ENCODE peak calls at places on chromosomes 13 and 19, in eight cellular contexts. X is GM06990, S is progenitor cell of endocrine pancreas, W is osteocyte, T is lung, Q is uterus, L is adrenal gland, C is astrocyte of the cerebellum. P is an unnamed sample.

GRCh38 chr19:11152318-11153062 is 3.1 kb downstream of the SPC24 start:
- DNase-seq in Q (peak), C (no peak), T (peak), W (no peak), S (no peak), L (peak), X (no peak), P (no peak)

GRCh38 chr13:23928985-23929384 is 31.7 kb upstream of the C1QTNF9B start:
- DNase-seq in L (no peak), T (no peak), W (no peak), C (peak), X (no peak), Q (no peak), S (no peak), P (no peak)

GRCh38 chr13:43878897-43879322 is 630 bp downstream of the CCDC122 start:
- DNase-seq in X (peak), L (peak), S (no peak), C (peak), W (peak), Q (peak), T (peak), P (no peak)

GRCh38 chr13:52925221-52925620 is 76.8 kb upstream of the PCDH8 start:
- DNase-seq in L (no peak), X (no peak), Q (no peak), C (no peak), S (no peak), W (no peak), T (no peak), P (no peak)

GRCh38 chr13:51614350-51614786 is 30.1 kb downstream of the WDFY2 start:
- DNase-seq in C (no peak), T (no peak), L (peak), W (no peak), Q (peak), S (no peak), X (peak), P (peak)

GRCh38 chr13:39935155-39935554 is 279.7 kb downstream of the COG6 start:
- DNase-seq in T (no peak), X (no peak), C (no peak), Q (no peak), L (no peak), W (no peak), S (no peak), P (no peak)

GRCh38 chr13:30619731-30620130 is 2.0 kb downstream of the USPL1 start:
- DNase-seq in S (no peak), W (no peak), X (no peak), L (no peak), T (no peak), C (no peak), Q (no peak), P (no peak)

GRCh38 chr19:39802958-39803357 is 24.3 kb downstream of the LEUTX start:
- DNase-seq in W (no peak), S (no peak), L (no peak), X (no peak), T (no peak), C (no peak), Q (no peak), P (no peak)

GRCh38 chr19:45906221-45906620 is 3.8 kb upstream of the MYPOP start:
- DNase-seq in Q (no peak), T (no peak), W (no peak), X (no peak), C (no peak), S (no peak), L (no peak), P (no peak)

GRCh38 chr19:19064811-19065745 is 1.3 kb downstream of the SLC25A42 start:
- DNase-seq in W (no peak), S (no peak), Q (no peak), T (no peak), X (peak), C (no peak), L (no peak), P (peak)

GRCh38 chr13:51249767-51250741 is 27.9 kb downstream of the FAM124A start:
- DNase-seq in Q (no peak), S (no peak), W (no peak), X (no peak), C (no peak), L (no peak), T (no peak), P (no peak)

GRCh38 chr19:34988119-34988518 is 12.0 kb upstream of the GRAMD1A start:
- DNase-seq in T (no peak), L (no peak), W (no peak), Q (no peak), C (no peak), S (no peak), X (no peak), P (no peak)

GRCh38 chr13:18993884-18994660 is 187.6 kb downstream of the TUBA3C start:
- DNase-seq in C (no peak), W (no peak), X (no peak), Q (no peak), T (no peak), L (no peak), S (no peak), P (no peak)

GRCh38 chr13:102392810-102393209 is 9.0 kb downstream of the FGF14 start:
- DNase-seq in X (no peak), L (no peak), T (no peak), Q (no peak), W (no peak), C (no peak), S (no peak), P (no peak)

GRCh38 chr19:18464646-18465045 is 26.7 kb upstream of the ISYNA1 start:
- DNase-seq in S (no peak), C (peak), T (peak), X (no peak), W (no peak), L (peak), Q (peak), P (no peak)

GRCh38 chr13:88068975-88069374 is 397.8 kb downstream of the SLITRK5 start:
- DNase-seq in T (no peak), C (no peak), X (no peak), W (no peak), S (no peak), L (no peak), Q (no peak), P (no peak)

GRCh38 chr19:9913237-9914000 is 22.9 kb downstream of the OLFM2 start:
- DNase-seq in X (no peak), S (no peak), C (no peak), Q (no peak), L (peak), T (no peak), W (no peak), P (no peak)

GRCh38 chr19:51181913-51182419 is 39.9 kb downstream of the SIGLEC7 start:
- DNase-seq in X (no peak), W (no peak), C (no peak), T (no peak), L (peak), S (no peak), Q (no peak), P (no peak)

GRCh38 chr19:48470856-48471255 is 1.7 kb downstream of the CYTH2 start:
- DNase-seq in L (peak), T (no peak), X (no peak), W (no peak), S (no peak), C (no peak), Q (no peak), P (no peak)

GRCh38 chr19:16851031-16851712 is 22.0 kb downstream of the SIN3B start:
- DNase-seq in C (peak), X (no peak), W (no peak), T (no peak), Q (no peak), L (no peak), S (no peak), P (no peak)

GRCh38 chr13:113074401-113074800 is 31.2 kb upstream of the F7 start:
- DNase-seq in T (no peak), L (no peak), W (no peak), X (no peak), C (no peak), Q (no peak), S (no peak), P (no peak)

GRCh38 chr19:2320057-2320456 is 8.3 kb downstream of the LSM7 start:
- DNase-seq in L (no peak), S (no peak), W (no peak), T (no peak), Q (no peak), X (no peak), C (no peak), P (no peak)

GRCh38 chr13:84481958-84482357 is 599.7 kb upstream of the SLITRK1 start:
- DNase-seq in C (peak), L (no peak), X (no peak), W (no peak), Q (no peak), T (no peak), S (no peak), P (no peak)

GRCh38 chr19:8308891-8309291 is 733 bp upstream of the CD320 start:
- DNase-seq in T (no peak), C (no peak), L (peak), Q (peak), W (peak), X (no peak), S (peak), P (no peak)

GRCh38 chr19:8306235-8307054 is 1.7 kb downstream of the CD320 start:
- DNase-seq in S (peak), L (peak), C (no peak), Q (peak), W (peak), T (peak), X (no peak), P (no peak)

GRCh38 chr19:8307965-8308866 is at the start of gene CD320:
- DNase-seq in X (peak), S (peak), C (peak), T (peak), Q (peak), W (peak), L (peak), P (peak)

GRCh38 chr19:8305798-8306197 is 2.4 kb downstream of the CD320 start:
- DNase-seq in L (peak), W (peak), X (no peak), S (peak), Q (peak), C (no peak), T (peak), P (no peak)

DNA sequence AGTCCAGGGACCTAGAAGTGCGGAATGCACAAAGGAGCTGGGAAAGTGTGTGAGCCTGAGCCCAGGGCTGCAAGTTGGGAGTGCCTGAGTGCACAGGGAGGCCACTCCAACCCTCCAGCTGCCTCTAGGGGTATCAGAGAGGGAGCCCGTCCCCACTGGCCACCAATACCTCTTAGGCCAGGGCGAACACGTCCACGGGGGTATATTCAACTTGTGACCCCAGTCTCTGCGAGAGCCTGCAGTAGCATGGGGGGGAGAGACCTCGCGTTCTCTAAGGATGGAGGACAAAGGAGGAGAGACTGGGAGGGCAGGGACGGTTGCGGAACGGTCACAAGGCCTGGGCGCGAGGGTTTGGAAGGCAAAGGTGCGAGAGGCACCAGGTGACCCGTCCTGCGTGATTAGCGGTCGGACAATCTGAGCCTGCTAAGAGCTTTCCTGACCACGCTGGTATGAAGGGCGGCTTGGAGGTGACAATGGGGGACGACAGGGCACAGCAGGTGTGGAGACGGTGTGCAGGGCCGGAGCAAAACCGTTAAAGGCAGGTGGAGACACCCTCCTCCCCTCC is 676 bp downstream of the CD320 start:
- DNase-seq in L (peak), T (no peak), S (peak), C (no peak), W (peak), Q (no peak), X (no peak), P (no peak)
- TF ChIP-seq CTCF in L (no peak), T (no peak), S (peak), C (no peak), W (no peak), Q (no peak), X (no peak), P (no peak)

GRCh38 chr13:97781891-97782305 is 171.6 kb upstream of the IPO5 start:
- DNase-seq in L (no peak), X (no peak), W (no peak), Q (no peak), T (no peak), C (no peak), S (no peak), P (no peak)
- TF ChIP-seq CTCF in L (no peak), X (no peak), W (no peak), Q (no peak), T (no peak), C (no peak), S (no peak), P (no peak)

GRCh38 chr13:29418026-29418425 is 177.5 kb downstream of the SLC7A1 start:
- DNase-seq in Q (no peak), C (no peak), W (no peak), L (no peak), X (no peak), S (no peak), T (no peak), P (no peak)
- TF ChIP-seq CTCF in Q (no peak), C (no peak), W (no peak), L (no peak), X (no peak), S (no peak), T (no peak), P (no peak)

DNA sequence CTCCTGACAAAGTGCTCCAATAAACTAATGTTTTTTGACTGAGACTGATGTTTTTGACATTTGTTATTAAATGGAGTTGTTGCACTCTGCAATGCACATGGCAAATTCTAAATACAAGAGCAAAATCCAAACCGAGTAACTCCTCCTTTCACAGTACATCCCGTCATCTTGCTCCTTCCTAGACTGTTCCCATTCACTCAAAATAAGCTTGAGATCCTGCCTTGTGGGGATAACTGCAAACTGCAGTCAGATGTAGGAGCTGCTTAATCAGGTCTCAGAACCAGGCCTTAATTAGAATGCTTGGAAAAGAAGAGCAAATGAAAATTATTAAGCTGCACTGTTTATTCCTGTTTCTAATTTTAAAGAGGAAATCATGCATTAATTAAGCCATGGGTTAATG is 134.8 kb upstream of the SPRY2 start:
- DNase-seq in S (no peak), C (no peak), T (no peak), Q (no peak), L (no peak), W (no peak), X (no peak), P (no peak)
- TF ChIP-seq CTCF in S (no peak), C (no peak), T (no peak), Q (no peak), L (no peak), W (no peak), X (no peak), P (no peak)

DNA sequence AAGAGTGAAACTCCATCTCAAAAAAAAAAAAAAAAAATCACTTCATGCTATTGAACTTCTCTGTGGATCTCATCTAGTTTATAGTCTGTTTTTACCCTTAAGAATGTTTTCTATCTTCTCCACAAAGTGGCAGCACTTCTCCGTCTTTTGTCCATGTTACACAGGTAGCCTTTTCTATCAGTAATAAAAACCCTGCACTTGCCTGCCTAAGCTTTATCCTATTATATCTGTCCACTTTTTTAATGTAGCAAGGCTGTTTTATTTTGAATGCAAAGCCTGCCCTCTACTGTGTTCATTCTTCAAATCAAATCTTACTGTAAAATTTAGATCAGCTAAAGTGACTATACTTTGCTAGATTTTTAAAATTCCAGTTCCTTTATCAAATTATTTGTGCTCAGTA is 124.0 kb downstream of the STOML3 start:
- DNase-seq in L (no peak), C (no peak), Q (no peak), T (no peak), S (no peak), W (no peak), X (no peak), P (no peak)
- TF ChIP-seq CTCF in L (no peak), C (no peak), Q (no peak), T (no peak), S (no peak), W (peak), X (no peak), P (no peak)

DNA sequence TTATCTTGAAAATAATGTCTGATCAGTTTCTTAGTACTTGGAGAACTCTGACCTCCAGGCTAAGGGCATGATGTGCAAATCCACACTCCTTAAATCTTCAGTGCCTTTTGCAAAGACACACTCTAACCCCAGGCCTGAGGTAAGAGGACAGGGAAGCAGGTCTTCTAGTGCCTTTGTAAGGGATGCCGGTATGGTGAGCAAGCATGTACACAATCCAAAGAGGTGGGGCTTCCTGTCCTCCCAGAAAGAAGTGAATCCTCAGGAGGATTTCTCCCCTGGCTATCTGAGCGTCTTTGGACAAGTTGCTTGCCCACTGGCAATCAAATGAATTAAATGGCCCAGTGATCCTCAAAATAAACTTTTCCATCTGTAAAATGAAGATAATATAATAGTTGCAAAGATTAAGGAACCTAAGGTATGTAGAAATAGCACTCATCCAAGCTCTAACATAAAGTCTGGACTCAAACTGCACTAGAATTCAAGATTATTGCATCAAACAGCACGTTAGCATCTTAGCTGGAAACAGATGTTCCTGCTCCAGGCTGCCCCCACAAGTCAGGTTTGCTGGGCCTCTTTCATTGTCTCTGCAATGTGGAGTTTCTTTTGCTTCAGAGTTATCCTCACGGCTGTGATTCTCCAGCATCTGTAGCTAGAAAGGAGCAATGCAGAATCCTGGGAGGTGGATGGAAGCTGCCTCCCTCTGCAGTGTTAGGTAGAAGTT is 249.6 kb downstream of the TSHZ3 start:
- DNase-seq in C (no peak), X (no peak), S (no peak), L (no peak), W (no peak), Q (no peak), T (no peak), P (no peak)
- TF ChIP-seq CTCF in C (no peak), X (no peak), S (no peak), L (no peak), W (no peak), Q (no peak), T (no peak), P (no peak)

GRCh38 chr19:36212895-36213294 is 1.6 kb downstream of the ZNF565 start:
- DNase-seq in W (no peak), S (no peak), T (no peak), X (no peak), C (no peak), Q (no peak), L (no peak), P (no peak)

GRCh38 chr19:36203293-36203692 is 11.2 kb downstream of the ZNF565 start:
- DNase-seq in X (peak), L (no peak), T (no peak), S (no peak), Q (no peak), C (no peak), W (no peak), P (no peak)

GRCh38 chr19:36210497-36210896 is 4.0 kb downstream of the ZNF565 start:
- DNase-seq in X (no peak), Q (no peak), C (no peak), L (no peak), T (no peak), S (no peak), W (no peak), P (no peak)

GRCh38 chr19:36209372-36209771 is 5.1 kb downstream of the ZNF565 start:
- DNase-seq in C (no peak), S (no peak), L (no peak), W (no peak), Q (no peak), X (no peak), T (no peak), P (no peak)

GRCh38 chr19:36207605-36208252 is 6.7 kb downstream of the ZNF565 start:
- DNase-seq in X (peak), C (no peak), L (no peak), S (no peak), T (no peak), Q (no peak), W (no peak), P (no peak)
- TF ChIP-seq CTCF in X (no peak), C (no peak), L (no peak), S (no peak), T (no peak), Q (no peak), W (no peak), P (no peak)

GRCh38 chr19:41785653-41786052 is 10.7 kb upstream of the CEACAM3 start:
- DNase-seq in X (peak), W (no peak), T (peak), L (peak), C (peak), S (peak), Q (no peak), P (peak)
- TF ChIP-seq CTCF in X (peak), W (peak), T (peak), L (peak), C (peak), S (peak), Q (peak), P (peak)

DNA sequence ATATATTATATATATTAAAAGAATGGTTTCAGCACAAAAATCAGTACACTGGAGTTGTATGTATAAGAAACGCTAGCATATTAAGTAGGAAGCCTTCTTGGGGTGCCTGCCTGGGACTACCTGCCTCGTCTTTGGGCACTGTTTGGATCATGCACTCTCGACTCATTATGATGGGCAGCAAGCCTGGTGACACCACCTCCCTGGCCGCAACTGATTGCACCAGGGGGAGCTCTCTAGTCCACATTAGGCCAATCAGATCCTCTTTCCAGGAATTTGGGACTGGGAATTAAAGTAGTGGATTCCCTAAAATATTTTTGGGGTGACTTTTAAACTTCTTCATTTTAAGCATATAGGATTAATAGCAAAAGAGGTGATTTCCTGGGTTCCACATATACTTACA is 56.0 kb upstream of the RGCC start:
- DNase-seq in W (peak), S (no peak), L (no peak), C (no peak), Q (no peak), X (no peak), T (no peak), P (no peak)
- TF ChIP-seq CTCF in W (no peak), S (no peak), L (no peak), C (no peak), Q (no peak), X (no peak), T (no peak), P (no peak)